ENCODE peak calls at places on chromosomes 2 and 18, in seven cellular contexts. I is stimulated activated CD8-positive, alpha-beta memory T cell treated with anti-CD3 and anti-CD28 coated beads, Interleukin-15, amount 100 ng/mL, for 4 hours; U is NCI-H2081 treated with DMSO at 0.1 percent for 48 hours; M is neuronal stem cell; N is lower lobe of right lung; E is amygdala; O is A549. D is an unnamed sample.

GRCh38 chr18:62939433-62939832 is 224.1 kb downstream of the PHLPP1 start:
- DNase-seq in E (no peak), O (no peak), U (no peak), N (no peak), I (no peak), M (no peak), D (no peak)

GRCh38 chr2:110993557-110994231 is 127.0 kb upstream of the BCL2L11 start:
- DNase-seq in N (peak; percentile 64), O (no peak), I (no peak), U (no peak), E (no peak), M (no peak), D (peak; percentile 23)

GRCh38 chr2:216713691-216714411 is 18.5 kb upstream of the IGFBP5 start:
- DNase-seq in N (no peak), M (no peak), E (peak; percentile 41), I (no peak), O (peak; percentile 41), U (no peak), D (peak; percentile 87)

GRCh38 chr18:7740815-7741214 is 173.7 kb downstream of the PTPRM start:
- DNase-seq in I (no peak), N (no peak), E (no peak), O (no peak), U (no peak), M (peak; percentile 4), D (no peak)

GRCh38 chr2:19607931-19608762 is 249.7 kb upstream of the OSR1 start:
- DNase-seq in E (no peak), U (no peak), O (peak; percentile 79), N (no peak), I (no peak), M (no peak), D (no peak)

GRCh38 chr2:168687314-168687713 is 115.1 kb upstream of the NOSTRIN start:
- DNase-seq in I (no peak), N (no peak), E (no peak), M (no peak), O (peak; percentile 18), U (no peak), D (no peak)

GRCh38 chr2:19738707-19739106 is 163.1 kb downstream of the TTC32 start:
- DNase-seq in M (no peak), U (no peak), E (no peak), O (no peak), I (no peak), N (no peak), D (no peak)

GRCh38 chr2:96089356-96090180 is 26.8 kb downstream of the ADRA2B start:
- DNase-seq in O (no peak), I (no peak), E (no peak), U (no peak), M (no peak), N (peak; percentile 40), D (no peak)

GRCh38 chr18:27213123-27213717 is 28.1 kb upstream of the CHST9 start:
- DNase-seq in I (no peak), N (no peak), O (no peak), M (no peak), U (no peak), E (no peak), D (no peak)

GRCh38 chr2:150391779-150392178 is 95.7 kb downstream of the RND3 start:
- DNase-seq in I (no peak), U (no peak), O (no peak), E (no peak), M (no peak), N (no peak), D (no peak)

GRCh38 chr2:72942881-72943418 is 25.6 kb downstream of the EMX1 start:
- DNase-seq in M (no peak), E (no peak), O (no peak), I (no peak), U (no peak), N (no peak), D (no peak)

GRCh38 chr18:13934676-13935075 is 19.3 kb upstream of the MC2R start:
- DNase-seq in O (no peak), M (no peak), E (no peak), I (no peak), N (no peak), U (no peak), D (peak; percentile 47)

GRCh38 chr2:157152362-157152761 is 105.1 kb upstream of the GALNT5 start:
- DNase-seq in M (no peak), O (no peak), E (no peak), U (no peak), I (no peak), N (no peak), D (no peak)

GRCh38 chr2:56874717-56875116 is 690.9 kb downstream of the CCDC85A start:
- DNase-seq in I (no peak), N (no peak), O (no peak), E (no peak), U (no peak), M (no peak), D (no peak)

GRCh38 chr2:68379184-68379708 is 14.2 kb downstream of the PLEK start:
- DNase-seq in N (no peak), E (no peak), M (no peak), O (no peak), U (no peak), I (no peak), D (no peak)

GRCh38 chr2:105834931-105835330 is 90.2 kb downstream of the NCK2 start:
- DNase-seq in U (no peak), I (no peak), E (no peak), M (no peak), N (no peak), O (no peak), D (no peak)

GRCh38 chr18:37575646-37576045 is 10.0 kb upstream of the CELF4 start:
- DNase-seq in U (no peak), I (no peak), N (no peak), O (no peak), E (no peak), M (no peak), D (no peak)

GRCh38 chr2:95007822-95008221 is 17.7 kb upstream of the MAL start:
- DNase-seq in N (no peak), M (no peak), E (peak; percentile 52), O (no peak), U (no peak), I (no peak), D (no peak)

GRCh38 chr2:78293768-78294167 is 731.7 kb upstream of the REG3G start:
- DNase-seq in I (no peak), U (no peak), M (no peak), O (no peak), N (no peak), E (no peak), D (no peak)

GRCh38 chr2:239114616-239115265 is 266.9 kb downstream of the TWIST2 start:
- DNase-seq in M (no peak), N (no peak), E (no peak), U (no peak), I (no peak), O (no peak), D (no peak)

GRCh38 chr18:10872297-10872696 is 277.1 kb downstream of the PIEZO2 start:
- DNase-seq in N (no peak), I (no peak), O (no peak), E (no peak), M (no peak), U (no peak), D (no peak)

GRCh38 chr2:137138263-137138662 is 372.9 kb downstream of the THSD7B start:
- DNase-seq in I (no peak), O (no peak), E (no peak), U (no peak), M (no peak), N (no peak), D (no peak)

D was measured in H4.